ENCODE peak calls at places on chromosomes 13 and 19, in ten cellular contexts. S, V, M, Q, I, G, D, H, W and R are unnamed samples.

GRCh38 chr13:33659894-33660293 is 158.1 kb upstream of the RFC3 start:
- DNase-seq in S (no peak), V (no peak), M (no peak), Q (no peak), I (no peak), G (no peak), D (no peak), H (no peak), W (no peak), R (no peak)

GRCh38 chr19:15107056-15108010 is at the start of gene SYDE1:
- DNase-seq in S (no peak), V (peak; percentile 63), M (peak; percentile 78), Q (peak; percentile 68), I (peak; percentile 56), G (peak; percentile 66), D (peak; percentile 46), H (peak; percentile 80), W (no peak), R (peak; percentile 61)

GRCh38 chr13:93788456-93788855 is 561.8 kb downstream of the GPC6 start:
- DNase-seq in S (no peak), V (no peak), M (no peak), Q (no peak), I (no peak), G (no peak), D (no peak), H (no peak), W (no peak), R (no peak)

GRCh38 chr13:23752111-23753001 is 136.8 kb downstream of the MIPEP start:
- DNase-seq in S (no peak), V (peak; percentile 44), M (no peak), Q (no peak), I (no peak), G (no peak), D (no peak), H (no peak), W (no peak), R (no peak)

GRCh38 chr13:63184693-63185092 is 1769.0 kb upstream of the PCDH20 start:
- DNase-seq in S (peak; percentile 64), V (peak; percentile 64), M (no peak), Q (peak; percentile 51), I (no peak), G (peak; percentile 78), D (peak; percentile 9), H (peak; percentile 63), W (no peak), R (no peak)

GRCh38 chr13:53066411-53066810 is 37.8 kb downstream of the OLFM4 start:
- DNase-seq in S (no peak), V (no peak), M (no peak), Q (no peak), I (no peak), G (no peak), D (no peak), H (no peak), W (no peak), R (no peak)

GRCh38 chr13:18947376-18947977 is 234.1 kb downstream of the TUBA3C start:
- DNase-seq in S (no peak), V (no peak), M (no peak), Q (no peak), I (no peak), G (no peak), D (no peak), H (no peak), W (no peak), R (no peak)

GRCh38 chr13:65965496-65965895 is 1264.6 kb downstream of the PCDH9 start:
- DNase-seq in S (no peak), V (peak; percentile 33), M (no peak), Q (peak; percentile 44), I (no peak), G (peak; percentile 79), D (peak; percentile 76), H (peak; percentile 56), W (no peak), R (no peak)

GRCh38 chr13:97921146-97921776 is 32.2 kb upstream of the IPO5 start:
- DNase-seq in S (no peak), V (peak; percentile 18), M (no peak), Q (no peak), I (no peak), G (peak; percentile 36), D (no peak), H (peak; percentile 70), W (no peak), R (no peak)

GRCh38 chr13:90311929-90312328 is 1035.6 kb upstream of the MIR17HG start:
- DNase-seq in S (no peak), V (no peak), M (no peak), Q (no peak), I (no peak), G (no peak), D (no peak), H (no peak), W (no peak), R (no peak)

GRCh38 chr19:39847525-39847924 is 1.3 kb upstream of the FBL start:
- DNase-seq in S (no peak), V (no peak), M (no peak), Q (no peak), I (no peak), G (no peak), D (no peak), H (no peak), W (no peak), R (no peak)

DNA sequence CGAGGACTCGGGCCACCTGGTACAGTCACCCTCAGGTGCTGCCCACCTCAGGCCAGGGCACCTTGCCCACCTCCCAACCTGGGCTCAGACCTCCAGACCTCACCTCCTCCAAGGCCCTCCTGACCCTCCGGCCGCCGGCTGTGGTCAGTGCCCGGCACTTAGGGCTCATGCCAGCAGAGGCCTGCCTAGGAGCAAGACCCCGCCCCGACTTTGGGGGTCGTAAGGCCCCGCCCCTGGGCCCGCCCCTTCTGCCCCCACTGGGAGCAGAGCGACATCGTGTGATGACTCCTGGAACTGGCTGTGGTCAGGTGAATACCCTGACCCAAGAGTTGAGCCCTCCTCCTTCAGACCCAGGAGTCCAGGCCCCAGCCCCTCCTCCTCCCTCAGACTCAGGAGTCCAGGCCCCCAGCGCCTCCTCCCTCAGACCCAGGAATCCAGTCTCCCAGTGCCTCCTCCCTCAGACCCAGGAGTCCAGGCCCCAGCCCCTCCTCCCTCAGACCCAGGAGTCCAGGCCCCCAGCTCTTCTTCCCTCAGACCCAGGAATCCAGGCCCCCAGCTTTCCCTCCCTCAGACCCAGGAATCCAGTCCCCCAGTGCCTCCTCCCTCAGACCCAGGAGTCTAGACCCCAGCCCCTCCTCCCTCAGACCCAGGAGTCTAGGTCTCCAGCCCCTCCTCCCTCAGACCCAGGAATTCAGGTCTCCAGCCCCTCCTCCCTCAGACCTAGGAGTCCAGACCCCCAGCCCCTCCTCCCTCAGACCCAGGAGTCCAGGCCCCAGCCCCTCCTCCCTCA is at the start of gene SBK2:
- DNase-seq in S (no peak), V (no peak), M (no peak), Q (no peak), I (no peak), G (no peak), D (no peak), H (no peak), W (peak; percentile 60), R (no peak)
- TF ChIP-seq CTCF in S (peak; percentile 37), V (no peak), M (no peak), Q (peak; percentile 8), I (peak; percentile 51), G (no peak), D (no peak), H (peak; percentile 12), W (peak; percentile 51), R (peak; percentile 63)

GRCh38 chr13:35771898-35772297 is 295.4 kb upstream of the MAB21L1 start:
- DNase-seq in S (peak; percentile 91), V (peak; percentile 65), M (no peak), Q (peak; percentile 64), I (no peak), G (peak; percentile 78), D (peak; percentile 13), H (peak; percentile 98), W (no peak), R (no peak)
- TF ChIP-seq CTCF in S (peak; percentile 20), V (no peak), M (no peak), Q (no peak), I (no peak), G (no peak), D (no peak), H (peak; percentile 10), W (no peak), R (no peak)

GRCh38 chr13:31267126-31267784 is 67.5 kb downstream of the B3GLCT start:
- DNase-seq in S (peak; percentile 32), V (no peak), M (no peak), Q (no peak), I (no peak), G (no peak), D (peak; percentile 3), H (no peak), W (no peak), R (no peak)
- TF ChIP-seq CTCF in S (no peak), V (no peak), M (no peak), Q (no peak), I (no peak), G (no peak), D (no peak), H (no peak), W (no peak), R (no peak)

GRCh38 chr19:35141627-35142401 is 1.2 kb upstream of the FXYD7 start:
- DNase-seq in S (no peak), V (no peak), M (no peak), Q (no peak), I (no peak), G (no peak), D (no peak), H (no peak), W (no peak), R (no peak)

GRCh38 chr19:35139618-35139943 is 957 bp downstream of the FXYD1 start:
- DNase-seq in S (no peak), V (no peak), M (no peak), Q (no peak), I (no peak), G (no peak), D (no peak), H (no peak), W (no peak), R (peak; percentile 72)

GRCh38 chr19:35140207-35140897 is 1.7 kb downstream of the FXYD1 start:
- DNase-seq in S (no peak), V (no peak), M (no peak), Q (no peak), I (no peak), G (no peak), D (no peak), H (no peak), W (no peak), R (no peak)

GRCh38 chr19:35142531-35143230 is 374 bp upstream of the FXYD7 start:
- DNase-seq in S (no peak), V (peak; percentile 29), M (no peak), Q (peak; percentile 52), I (peak; percentile 40), G (no peak), D (no peak), H (no peak), W (peak; percentile 89), R (no peak)

DNA sequence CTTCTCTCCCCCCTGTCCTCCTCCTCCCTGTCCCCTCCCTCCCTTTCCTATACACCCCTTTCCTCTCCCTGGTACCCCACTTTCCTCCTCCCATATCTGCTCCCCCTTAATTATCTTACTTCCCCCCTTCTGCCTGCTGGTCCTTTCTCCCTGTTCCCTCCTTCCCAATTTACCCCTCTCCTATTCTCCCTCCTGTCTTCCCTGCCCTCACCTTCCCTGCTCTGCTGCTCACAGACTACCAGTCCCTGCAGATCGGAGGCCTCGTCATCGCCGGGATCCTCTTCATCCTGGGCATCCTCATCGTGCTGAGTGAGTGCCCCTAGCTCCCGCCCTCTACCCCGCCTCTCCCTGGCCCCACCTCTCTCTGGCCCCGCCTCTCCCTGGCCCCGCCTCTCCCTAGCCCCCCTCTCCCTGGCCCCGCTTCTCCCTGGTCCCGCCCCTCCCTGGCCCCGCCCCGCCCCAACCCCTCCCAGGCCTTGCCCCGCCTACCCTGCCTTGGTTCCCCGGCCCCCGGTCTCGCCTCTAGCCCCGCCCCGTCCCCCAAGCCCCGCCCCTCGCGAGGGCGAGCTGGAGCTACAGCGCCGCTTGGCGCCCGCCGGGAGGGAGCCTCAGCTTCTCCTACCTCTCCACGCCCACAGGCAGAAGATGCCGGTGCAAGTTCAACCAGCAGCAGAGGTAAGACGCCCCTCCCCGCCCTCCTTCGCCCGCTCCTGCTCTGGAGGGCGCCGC is 2.0 kb upstream of the FXYD7 start:
- DNase-seq in S (peak; percentile 32), V (peak; percentile 85), M (peak; percentile 96), Q (peak; percentile 89), I (peak; percentile 92), G (peak; percentile 91), D (peak; percentile 93), H (peak; percentile 90), W (peak; percentile 99), R (peak; percentile 94)
- TF ChIP-seq CTCF in S (peak; percentile 50), V (peak; percentile 29), M (peak; percentile 45), Q (peak; percentile 38), I (peak; percentile 50), G (peak; percentile 33), D (peak; percentile 57), H (peak; percentile 47), W (peak; percentile 75), R (peak; percentile 68)